ENCODE peak calls at places on chromosomes 5 and 9, in nine cellular contexts. M, X, H, O, W, T, J, Z and E are unnamed samples.

GRCh38 chr5:153031326-153031725 is 459.1 kb upstream of the GRIA1 start:
- DNase-seq in X (no peak), W (no peak), H (no peak), Z (no peak), J (no peak), T (no peak), M (no peak), O (no peak), E (no peak)

GRCh38 chr9:10007356-10007755 is 605.4 kb downstream of the PTPRD start:
- DNase-seq in W (no peak), Z (no peak), H (no peak), X (no peak), J (no peak), T (no peak), O (no peak), M (no peak), E (no peak)

GRCh38 chr5:158483202-158483870 is 616.4 kb downstream of the EBF1 start:
- DNase-seq in J (no peak), M (no peak), H (no peak), O (no peak), W (no peak), X (no peak), Z (no peak), T (no peak), E (no peak)

GRCh38 chr5:117999939-118000549 is 988.3 kb downstream of the DTWD2 start:
- DNase-seq in J (no peak), Z (no peak), T (no peak), M (no peak), W (no peak), O (no peak), H (no peak), X (no peak), E (no peak)

GRCh38 chr5:123036391-123037103 is at the start of gene PPIC:
- DNase-seq in O (peak), H (no peak), T (peak), Z (peak), M (peak), W (peak), X (peak), J (peak), E (no peak)

GRCh38 chr5:90477073-90477472 is 2.4 kb downstream of the POLR3G start:
- DNase-seq in X (no peak), W (no peak), T (peak), M (peak), J (no peak), H (no peak), O (peak), Z (no peak), E (no peak)

GRCh38 chr5:170896779-170897178 is 35.0 kb downstream of the RANBP17 start:
- DNase-seq in J (no peak), X (peak), O (peak), Z (peak), H (no peak), W (no peak), M (peak), T (no peak), E (no peak)

GRCh38 chr5:926416-927171 is 33.9 kb downstream of the TRIP13 start:
- DNase-seq in X (peak), J (peak), W (peak), T (no peak), Z (no peak), O (peak), H (no peak), M (peak), E (no peak)

GRCh38 chr9:126513159-126514036 is 100.3 kb upstream of the LMX1B start:
- DNase-seq in H (no peak), O (no peak), J (no peak), W (no peak), X (no peak), Z (no peak), M (peak), T (peak), E (no peak)

GRCh38 chr9:135632823-135633222 is 6.5 kb downstream of the GLT6D1 start:
- DNase-seq in Z (no peak), M (no peak), J (no peak), T (no peak), W (no peak), X (no peak), O (no peak), H (no peak), E (no peak)

GRCh38 chr5:115415143-115415491 is 118.7 kb upstream of the CCDC112 start:
- DNase-seq in T (peak), H (no peak), O (no peak), W (peak), X (peak), M (no peak), Z (no peak), J (peak), E (peak)

GRCh38 chr5:122259995-122260394 is 52.0 kb upstream of the SNCAIP start:
- DNase-seq in X (peak), J (no peak), Z (no peak), H (no peak), W (peak), O (peak), M (no peak), T (peak), E (peak)

GRCh38 chr9:14515564-14516198 is 177.6 kb downstream of the ZDHHC21 start:
- DNase-seq in X (no peak), M (peak), O (peak), J (no peak), Z (no peak), W (no peak), T (no peak), H (no peak), E (no peak)

GRCh38 chr9:119086590-119086989 is 282.6 kb downstream of the BRINP1 start:
- DNase-seq in O (no peak), T (no peak), M (peak), J (no peak), H (no peak), Z (no peak), X (no peak), W (no peak), E (no peak)

GRCh38 chr5:148984333-148984732 is 78.5 kb downstream of the SH3TC2 start:
- DNase-seq in W (peak), J (no peak), T (peak), H (no peak), M (peak), X (peak), O (peak), Z (no peak), E (peak)

GRCh38 chr5:79448336-79448735 is 65.6 kb downstream of the HOMER1 start:
- DNase-seq in W (no peak), Z (no peak), M (no peak), X (peak), O (no peak), J (no peak), T (no peak), H (no peak), E (no peak)

GRCh38 chr5:169178754-169179153 is 122.2 kb downstream of the SLIT3 start:
- DNase-seq in X (no peak), T (no peak), W (no peak), H (no peak), O (no peak), Z (no peak), J (no peak), M (no peak), E (no peak)

GRCh38 chr5:74536658-74537057 is 103.9 kb downstream of the ENC1 start:
- DNase-seq in X (no peak), M (no peak), W (no peak), H (no peak), O (no peak), T (no peak), Z (no peak), J (no peak), E (no peak)

GRCh38 chr5:126648471-126648870 is 47.7 kb downstream of the PHAX start:
- DNase-seq in J (no peak), H (no peak), O (no peak), W (no peak), X (no peak), T (no peak), Z (no peak), M (no peak), E (no peak)

DNA sequence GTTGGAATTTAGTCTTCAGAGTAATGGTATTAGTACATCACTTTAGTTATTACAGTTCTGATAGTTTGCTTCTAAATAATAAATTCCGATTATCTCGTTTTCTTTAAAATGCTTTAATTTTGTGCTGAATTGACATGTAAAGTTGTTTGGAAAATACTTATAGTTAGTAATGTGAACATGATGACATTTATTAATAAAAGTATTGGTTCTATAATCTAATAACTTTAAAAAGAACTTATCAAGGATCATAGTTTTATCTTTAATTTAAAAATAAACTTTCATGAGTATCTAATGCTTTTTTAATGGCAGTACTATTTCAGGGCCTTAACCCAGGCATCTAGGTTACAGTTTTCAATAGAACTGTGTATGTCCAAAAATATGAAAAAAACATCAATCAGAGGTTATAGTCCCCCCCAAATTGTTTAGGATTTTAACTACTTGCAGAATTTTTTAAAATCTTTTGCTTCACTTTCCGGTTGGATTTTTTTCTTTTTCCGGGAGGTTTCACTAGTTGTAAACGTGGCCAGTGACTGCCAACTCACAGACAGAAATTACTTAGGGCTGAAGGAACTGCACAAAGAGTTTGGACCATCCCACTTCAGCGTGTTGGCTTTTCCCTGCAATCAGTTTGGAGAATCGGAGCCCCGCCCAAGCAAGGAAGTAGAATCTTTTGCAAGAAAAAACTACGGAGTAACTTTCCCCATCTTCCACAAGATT is 680 bp downstream of the GPX8 start:
- DNase-seq in W (peak), T (peak), J (no peak), Z (no peak), M (peak), O (peak), X (peak), H (no peak), E (peak)
- H3K27ac ChIP-seq in W (peak), T (peak), J (no peak), Z (no peak), M (no peak), O (peak), X (peak), H (no peak), E (peak)

DNA sequence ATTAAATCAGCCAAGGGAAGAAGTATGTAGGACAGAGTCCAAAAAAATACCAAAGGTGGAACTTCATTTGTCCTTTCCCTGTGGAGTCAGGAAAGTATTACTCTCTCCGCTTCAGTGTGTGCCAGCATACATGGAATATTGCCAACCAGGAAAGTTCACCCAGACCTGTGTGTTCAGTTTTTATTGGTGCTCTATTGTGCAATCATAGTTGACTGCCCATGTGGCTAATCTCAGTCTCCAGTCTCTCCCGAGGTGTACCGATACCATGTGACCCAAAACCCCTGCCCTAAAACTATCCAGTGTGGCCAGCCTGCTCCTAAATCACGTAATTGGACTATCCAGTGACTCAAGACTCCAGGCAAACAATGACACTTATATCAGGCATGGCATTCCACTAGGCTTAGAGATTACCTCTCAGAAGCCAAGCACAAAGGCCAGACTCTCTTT is 38.8 kb downstream of the NFX1 start:
- DNase-seq in Z (no peak), J (peak), W (peak), M (no peak), T (peak), O (no peak), H (no peak), X (peak), E (peak)
- H3K27ac ChIP-seq in Z (no peak), J (peak), W (peak), M (no peak), T (peak), O (no peak), H (no peak), X (peak), E (peak)

DNA sequence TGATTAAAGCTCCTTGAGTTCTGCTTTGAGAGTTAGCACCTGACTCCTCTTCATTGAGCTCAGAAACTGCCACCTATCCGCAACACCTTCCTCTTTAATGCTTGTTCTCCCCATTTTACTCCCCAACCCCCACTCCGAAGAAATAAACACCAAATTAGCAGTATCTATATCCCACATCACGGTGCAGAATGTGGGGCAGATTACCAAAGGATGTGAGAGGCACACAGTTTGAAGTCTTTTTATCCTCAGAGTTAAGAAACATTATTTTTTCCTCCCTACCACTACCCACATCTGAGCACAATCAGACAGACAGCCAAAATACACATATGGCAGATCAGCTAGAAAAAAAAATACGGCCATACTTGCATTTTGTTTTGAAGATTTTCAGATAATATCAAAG is 26.1 kb upstream of the IL7R start:
- DNase-seq in Z (no peak), H (peak), T (no peak), W (no peak), J (no peak), O (no peak), M (no peak), X (no peak), E (no peak)
- H3K27ac ChIP-seq in Z (no peak), H (peak), T (no peak), W (no peak), J (no peak), O (no peak), M (no peak), X (no peak), E (no peak)

GRCh38 chr5:53376853-53377252 is 103.6 kb upstream of the FST start:
- DNase-seq in M (no peak), J (no peak), H (no peak), T (no peak), X (no peak), O (no peak), W (no peak), Z (no peak), E (no peak)
- H3K27ac ChIP-seq in M (no peak), J (no peak), H (no peak), T (no peak), X (no peak), O (no peak), W (no peak), Z (no peak), E (peak)

GRCh38 chr9:129923589-129923988 is 88.3 kb downstream of the USP20 start:
- DNase-seq in Z (no peak), W (no peak), T (no peak), M (no peak), J (no peak), X (no peak), O (no peak), H (no peak), E (no peak)
- H3K27ac ChIP-seq in Z (peak), W (no peak), T (no peak), M (no peak), J (no peak), X (no peak), O (no peak), H (no peak), E (no peak)

GRCh38 chr5:179800071-179800695 is 6.4 kb downstream of the LTC4S start:
- DNase-seq in T (no peak), X (no peak), W (no peak), H (no peak), Z (no peak), J (no peak), O (no peak), M (no peak), E (no peak)
- H3K27ac ChIP-seq in T (no peak), X (no peak), W (no peak), H (no peak), Z (no peak), J (no peak), O (no peak), M (no peak), E (no peak)

DNA sequence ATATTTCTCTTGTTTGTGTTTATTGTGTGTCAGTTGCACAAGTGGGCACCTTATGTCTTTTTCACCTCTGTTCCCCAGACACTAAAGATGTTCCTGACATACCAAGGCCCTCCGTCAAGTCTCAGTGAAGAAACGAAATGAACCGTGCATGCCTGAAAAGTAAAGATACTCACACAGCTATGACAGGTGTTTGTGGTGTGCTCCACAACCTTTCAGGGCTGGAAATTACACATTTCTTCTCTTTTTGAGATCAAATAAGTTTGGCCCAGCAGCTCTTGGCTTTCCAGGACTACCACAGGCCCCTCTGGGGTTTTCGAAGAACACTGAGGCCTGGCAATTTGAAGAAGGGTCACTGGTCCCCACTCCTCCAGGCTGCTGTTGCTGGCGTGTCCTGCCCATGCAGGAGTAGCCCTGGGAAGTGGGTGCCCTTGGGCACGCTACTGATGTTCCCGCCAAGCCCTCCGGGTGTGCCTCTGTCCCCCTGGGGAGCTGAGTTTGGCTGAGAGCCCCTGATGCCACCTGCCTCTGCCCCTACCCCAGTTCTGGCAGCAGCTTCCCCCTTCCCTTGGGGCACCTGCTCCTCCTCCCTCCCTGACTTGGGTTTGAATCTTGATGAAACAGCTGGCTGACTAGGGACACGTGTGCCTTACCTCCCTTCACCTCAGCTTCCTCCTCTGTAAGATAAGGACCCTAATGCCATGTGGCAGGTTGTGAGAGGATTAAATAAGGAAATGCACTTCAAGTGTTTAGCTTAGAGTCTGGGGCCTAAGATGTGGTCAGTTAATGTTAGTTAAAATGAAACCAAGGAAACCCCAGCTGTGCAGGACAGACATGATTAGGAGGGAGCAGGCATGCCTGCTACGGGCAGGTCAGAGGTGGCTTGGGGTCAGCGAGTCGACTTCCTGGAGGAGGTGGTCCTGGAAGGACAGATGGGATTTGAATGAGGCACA is 49.1 kb upstream of the GADD45G start:
- DNase-seq in T (no peak), M (no peak), W (no peak), O (no peak), J (peak), H (no peak), X (no peak), Z (no peak), E (no peak)
- H3K27ac ChIP-seq in T (no peak), M (no peak), W (no peak), O (no peak), J (peak), H (no peak), X (no peak), Z (no peak), E (no peak)

DNA sequence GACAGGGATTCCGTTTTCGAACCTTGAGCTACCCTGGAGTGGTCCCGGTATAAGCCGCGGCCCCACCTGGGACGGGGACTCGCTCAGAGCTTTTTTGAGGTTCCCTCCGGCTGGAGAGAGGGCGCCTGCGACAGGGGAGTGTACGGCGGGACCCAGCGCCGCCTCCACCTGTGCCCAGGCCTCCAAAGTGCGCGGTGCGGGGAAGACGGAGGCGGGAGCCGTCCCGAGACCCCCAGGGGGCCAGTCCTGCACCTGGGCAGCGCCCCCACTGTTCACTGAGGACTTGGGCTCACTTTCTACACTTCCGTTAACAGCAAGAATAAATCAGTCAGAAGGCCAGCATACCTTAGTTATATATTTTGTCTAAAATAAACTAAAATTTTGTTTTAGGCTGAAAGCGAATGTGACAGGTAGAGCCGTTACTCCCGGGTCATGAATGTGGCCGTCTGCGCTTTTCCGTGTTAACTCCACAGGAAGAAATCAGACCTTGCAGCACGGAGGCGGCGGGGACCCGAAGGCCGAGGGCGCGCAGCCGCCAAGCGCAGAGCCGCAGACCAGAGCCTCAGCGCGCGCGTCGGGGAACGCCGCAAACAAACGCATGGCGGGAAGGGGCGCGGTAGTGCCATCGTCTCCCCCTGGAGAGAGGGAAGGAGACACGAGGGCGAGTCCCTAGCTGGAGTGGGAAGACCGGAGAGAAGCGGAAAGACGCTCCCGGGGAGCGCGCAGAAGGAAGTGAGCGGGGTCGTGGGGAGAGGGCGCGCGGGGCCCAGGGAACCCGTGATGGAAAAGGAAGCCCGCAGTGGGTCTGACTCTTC is 14.1 kb downstream of the TRIM7 start:
- DNase-seq in W (no peak), O (peak), H (peak), T (peak), Z (no peak), X (peak), M (no peak), J (peak), E (no peak)
- H3K27ac ChIP-seq in W (peak), O (no peak), H (peak), T (no peak), Z (peak), X (no peak), M (no peak), J (peak), E (peak)

DNA sequence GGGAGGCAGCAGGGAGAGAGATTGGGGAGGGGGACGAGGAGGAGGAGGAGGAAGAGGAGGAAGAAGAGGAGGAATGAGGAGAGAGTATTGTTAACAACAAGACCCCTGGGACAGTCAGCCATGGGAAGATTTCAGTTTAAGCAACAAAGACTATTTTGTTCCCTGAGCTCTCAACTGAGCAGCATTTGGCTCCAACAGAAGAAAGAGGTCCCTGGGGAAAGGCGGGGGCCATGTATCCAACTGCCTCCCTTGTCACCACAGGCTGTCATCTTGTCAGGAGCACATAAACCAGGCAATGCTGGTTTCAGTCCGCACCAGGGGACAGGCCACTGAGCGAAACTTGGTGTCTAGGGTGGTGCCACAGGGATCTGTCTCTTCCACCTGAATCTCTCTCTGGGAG is 316.1 kb downstream of the TLE1 start:
- DNase-seq in J (no peak), T (no peak), X (no peak), M (no peak), O (no peak), H (no peak), W (no peak), Z (no peak), E (no peak)
- H3K27ac ChIP-seq in J (no peak), T (no peak), X (no peak), M (no peak), O (no peak), H (no peak), W (no peak), Z (no peak), E (no peak)